ENCODE peak calls at places on chromosomes 1 and 21, in six cellular contexts. K, I, O, V, Z and G are unnamed samples. For H3K27me3 and H3K36me3, the result is how much of the 10 kb centered on the place peaks cover.

GRCh38 chr1:206722751-206723499 is 38.2 kb downstream of the MAPKAPK2 start:
- DNase-seq in V (peak), Z (peak), I (peak), K (no peak), O (no peak), G (no peak)

GRCh38 chr1:22284236-22284635 is 141.3 kb upstream of the WNT4 start:
- DNase-seq in O (no peak), Z (no peak), I (no peak), V (no peak), K (no peak), G (no peak)

GRCh38 chr1:155504207-155504606 is 58.4 kb downstream of the ASH1L start:
- DNase-seq in V (peak), K (peak), O (peak), I (no peak), Z (no peak), G (no peak)

GRCh38 chr1:232875536-232875935 is 70.3 kb downstream of the MAP10 start:
- DNase-seq in V (no peak), Z (no peak), K (no peak), I (no peak), O (no peak), G (no peak)

GRCh38 chr1:38502772-38503171 is 356.8 kb downstream of the RRAGC start:
- DNase-seq in Z (no peak), K (no peak), I (no peak), V (peak), O (no peak), G (no peak)

GRCh38 chr1:4379451-4380175 is 274.8 kb upstream of the AJAP1 start:
- DNase-seq in I (no peak), O (no peak), K (no peak), Z (peak), V (peak), G (no peak)

GRCh38 chr1:112975336-112975735 is 19.3 kb upstream of the SLC16A1 start:
- DNase-seq in K (no peak), Z (peak), V (peak), I (no peak), O (no peak), G (no peak)

GRCh38 chr1:46719689-46720088 is 775 bp upstream of the EFCAB14 start:
- DNase-seq in O (peak), V (no peak), I (no peak), K (no peak), Z (no peak), G (no peak)

GRCh38 chr1:205417884-205418283 is 4.0 kb downstream of the LEMD1 start:
- DNase-seq in O (no peak), V (no peak), I (no peak), K (no peak), Z (no peak), G (no peak)

GRCh38 chr1:247077234-247077633 is 1.4 kb downstream of the ZNF670 start:
- DNase-seq in I (no peak), K (peak), O (no peak), Z (no peak), V (peak), G (no peak)

GRCh38 chr1:67019121-67019520 is 34.8 kb downstream of the SLC35D1 start:
- DNase-seq in K (no peak), V (no peak), I (no peak), Z (no peak), O (no peak), G (no peak)

GRCh38 chr1:201511925-201512539 is 5.1 kb upstream of the CSRP1 start:
- DNase-seq in I (peak), Z (no peak), O (no peak), V (no peak), K (no peak), G (no peak)

GRCh38 chr1:177800386-177801058 is 169.3 kb downstream of the SEC16B start:
- DNase-seq in O (peak), I (no peak), V (peak), Z (peak), K (peak), G (peak)

GRCh38 chr1:32421775-32422174 is 27.5 kb upstream of the BSDC1 start:
- DNase-seq in I (no peak), O (no peak), V (no peak), Z (no peak), K (no peak), G (no peak)

GRCh38 chr1:204494281-204495077 is at the start of gene PIK3C2B:
- DNase-seq in K (peak), V (peak), Z (peak), I (peak), O (peak), G (no peak)

GRCh38 chr1:103177146-103177850 is 69.0 kb upstream of the COL11A1 start:
- DNase-seq in O (no peak), I (no peak), Z (no peak), V (no peak), K (peak), G (no peak)

GRCh38 chr1:104636581-104636980 is 886.9 kb downstream of the AMY1C start:
- DNase-seq in V (no peak), O (peak), I (no peak), K (no peak), Z (no peak), G (no peak)

GRCh38 chr1:156090138-156090821 is 8.0 kb upstream of the MEX3A start:
- DNase-seq in Z (no peak), K (no peak), V (no peak), I (no peak), O (no peak), G (no peak)

GRCh38 chr1:187871177-187871576 is 1042.4 kb downstream of the PLA2G4A start:
- DNase-seq in O (no peak), K (no peak), I (no peak), V (no peak), Z (no peak), G (no peak)

GRCh38 chr1:160163612-160164011 is 12.2 kb downstream of the ATP1A4 start:
- DNase-seq in Z (no peak), V (no peak), I (no peak), O (peak), K (no peak), G (no peak)

GRCh38 chr1:213474054-213474453 is 423.0 kb downstream of the RPS6KC1 start:
- DNase-seq in K (no peak), Z (no peak), O (no peak), V (no peak), I (no peak), G (no peak)

GRCh38 chr1:1019122-1019999 is 559 bp upstream of the AGRN start:
- DNase-seq in K (peak), I (peak), O (peak), Z (peak), V (peak), G (no peak)

GRCh38 chr1:11458811-11459275 is 20.1 kb upstream of the DISP3 start:
- DNase-seq in O (no peak), K (no peak), Z (no peak), V (no peak), I (no peak), G (no peak)

GRCh38 chr21:35227774-35228173 is 178.7 kb upstream of the RUNX1 start:
- DNase-seq in Z (no peak), O (no peak), V (no peak), I (no peak), K (no peak), G (no peak)

GRCh38 chr1:200896571-200897187 is 2.0 kb downstream of the INAVA start:
- DNase-seq in Z (peak), O (peak), V (peak), I (peak), K (no peak), G (no peak)

GRCh38 chr1:94927405-94928175 is 680 bp upstream of the CNN3 start:
- DNase-seq in O (no peak), V (peak), I (no peak), K (peak), Z (peak), G (no peak)

GRCh38 chr1:167584581-167584980 is 31.0 kb upstream of the CREG1 start:
- DNase-seq in O (no peak), I (no peak), V (no peak), Z (no peak), K (no peak), G (no peak)

GRCh38 chr1:183070923-183071618 is 47.9 kb downstream of the LAMC1 start:
- DNase-seq in V (peak), K (peak), Z (peak), I (no peak), O (no peak), G (peak)

GRCh38 chr21:44437696-44438431 is 17.4 kb upstream of the LRRC3 start:
- DNase-seq in K (no peak), V (no peak), Z (no peak), O (no peak), I (peak), G (no peak)

GRCh38 chr1:16420719-16421118 is 16.5 kb downstream of the SPATA21 start:
- DNase-seq in I (no peak), O (no peak), Z (no peak), V (no peak), K (no peak), G (no peak)

GRCh38 chr1:166164995-166165660 is 1.7 kb downstream of the FAM78B start:
- DNase-seq in Z (peak), K (peak), V (peak), I (peak), O (no peak), G (no peak)

DNA sequence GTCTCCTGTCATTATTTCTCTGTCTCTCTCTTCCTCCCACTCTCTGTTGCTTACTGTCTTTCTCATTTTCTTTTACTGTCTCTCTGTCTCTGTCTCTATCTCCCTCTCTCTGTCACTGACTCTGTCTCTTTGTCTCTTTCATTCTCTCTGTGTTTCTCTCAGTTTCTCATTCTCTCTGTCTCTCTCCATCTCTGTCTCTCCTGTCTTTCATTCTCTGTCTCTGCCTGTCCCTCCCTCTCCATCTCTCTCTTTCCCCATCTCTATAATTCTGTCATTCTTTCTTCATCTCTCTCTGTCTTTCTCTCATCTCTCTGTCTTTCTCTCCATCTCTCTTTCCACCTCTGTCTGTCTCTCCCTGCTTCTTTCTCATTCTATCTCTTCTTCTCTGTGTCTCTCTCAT is 23.8 kb downstream of the RNF187 start:
- DNase-seq in O (no peak), K (no peak), I (no peak), V (no peak), Z (no peak), G (no peak)
- H3K27me3 ChIP-seq in O (under half), K (under half), I (under half), V (under half), Z (under half), G (under half)

GRCh38 chr1:185208626-185209170 is 51.7 kb downstream of the SWT1 start:
- DNase-seq in Z (peak), V (peak), I (no peak), K (peak), O (peak), G (no peak)

GRCh38 chr1:185207980-185208602 is 51.1 kb downstream of the SWT1 start:
- DNase-seq in V (peak), K (peak), O (peak), Z (no peak), I (no peak), G (no peak)

GRCh38 chr1:185213086-185213485 is 56.1 kb downstream of the SWT1 start:
- DNase-seq in I (no peak), K (peak), Z (peak), V (peak), O (no peak), G (no peak)

DNA sequence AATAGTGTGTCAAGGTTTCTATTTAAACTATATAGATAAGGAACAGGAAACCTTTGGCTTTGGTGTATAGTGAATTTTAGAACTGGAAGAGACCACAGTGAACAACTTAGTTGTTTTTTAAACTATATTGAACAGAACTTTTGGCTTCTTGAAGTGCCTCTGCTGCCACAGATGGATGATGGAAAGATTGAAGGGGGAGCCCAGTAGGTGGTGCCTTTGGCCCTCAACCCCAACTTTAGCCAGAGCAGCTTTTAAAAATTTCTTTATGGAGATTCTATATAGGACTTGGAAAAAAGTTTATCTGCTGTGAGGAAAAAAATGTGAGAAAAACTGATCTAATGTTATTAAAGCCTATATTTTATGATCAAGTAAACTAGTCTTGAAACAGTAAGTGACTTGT is 50.2 kb downstream of the SWT1 start:
- DNase-seq in V (no peak), I (no peak), K (no peak), O (no peak), Z (no peak), G (no peak)
- TF ChIP-seq CTCF in V (no peak), I (no peak), K (no peak), O (no peak), Z (no peak), G (no peak)

DNA sequence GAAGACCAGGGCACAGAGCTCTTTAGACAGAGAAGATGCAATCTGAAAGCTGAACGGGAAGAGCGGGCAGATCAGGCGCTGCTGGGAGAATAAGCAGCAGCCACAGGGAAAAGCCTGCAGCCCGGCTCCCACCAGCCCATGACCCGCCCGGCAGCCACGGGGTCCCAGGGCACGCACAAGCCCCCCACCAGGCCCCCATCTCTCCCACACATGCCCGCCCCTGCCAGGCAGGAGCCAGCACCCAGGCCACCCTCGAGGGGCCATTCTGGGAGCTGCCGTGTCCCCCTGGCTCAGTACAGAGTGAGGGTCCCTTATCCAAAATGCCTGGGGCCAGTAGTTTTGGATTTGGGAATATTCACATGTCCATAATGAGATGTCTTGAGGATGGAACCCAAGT is 16.3 kb downstream of the SLC19A1 start:
- DNase-seq in V (no peak), K (no peak), O (no peak), Z (no peak), I (peak), G (no peak)
- H3K36me3 ChIP-seq in V (under half), K (under half), O (under half), Z (under half), I (under half), G (under half)

GRCh38 chr21:36690637-36691538 is 8.0 kb upstream of the SIM2 start:
- DNase-seq in O (no peak), V (no peak), I (no peak), Z (no peak), K (peak), G (no peak)
- H3K27me3 ChIP-seq in O (under half), V (half or more), I (half or more), Z (half or more), K (half or more), G (half or more)

DNA sequence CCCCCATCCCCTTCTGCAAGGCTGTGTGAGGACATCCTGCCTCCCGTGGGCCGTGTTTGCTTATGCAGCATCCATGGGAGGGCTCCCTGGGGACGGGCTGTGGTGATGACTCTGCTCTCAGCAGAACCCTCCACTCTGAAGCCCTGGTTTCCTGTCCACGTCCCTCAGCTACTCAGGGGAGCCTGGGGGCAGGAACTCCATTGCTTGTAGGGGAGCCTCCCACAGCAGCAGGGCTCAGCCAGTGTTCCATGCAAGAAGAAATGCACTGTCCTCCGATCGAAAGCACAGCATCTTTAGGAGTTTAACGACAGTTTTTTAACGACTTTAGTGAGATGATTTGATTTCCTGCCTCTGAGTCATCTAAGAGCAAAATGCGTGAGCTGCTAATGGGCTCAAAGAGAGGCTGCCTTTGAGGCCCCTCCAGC is 8.3 kb upstream of the KCNAB2 start:
- DNase-seq in I (no peak), V (no peak), K (peak), Z (no peak), O (no peak), G (no peak)
- TF ChIP-seq CTCF in I (no peak), V (no peak), K (no peak), Z (no peak), O (no peak), G (no peak)

DNA sequence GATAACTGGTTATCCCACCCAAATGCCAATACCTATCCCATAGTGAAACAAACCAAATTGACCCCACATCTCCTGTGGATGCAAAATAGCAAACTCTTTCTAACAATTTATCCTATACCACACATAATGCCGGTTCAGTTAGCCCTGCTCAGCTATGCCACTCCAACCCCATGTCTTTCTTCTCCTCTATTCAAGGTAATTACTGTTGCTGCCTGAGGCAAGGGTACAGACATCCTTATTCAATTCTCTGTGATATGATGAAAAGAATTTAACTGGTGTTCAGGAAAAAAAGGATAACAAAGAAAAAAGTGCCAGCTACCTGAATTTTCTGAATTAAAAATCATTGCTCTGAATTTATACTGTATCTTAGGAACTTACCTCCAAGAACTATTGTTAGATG is 182.5 kb downstream of the EIF4G3 start:
- DNase-seq in K (no peak), O (no peak), Z (no peak), V (no peak), I (no peak), G (no peak)
- H3K36me3 ChIP-seq in K (under half), O (under half), Z (under half), V (under half), I (under half), G (under half)

GRCh38 chr1:3052501-3052900 is 16.5 kb upstream of the PRDM16 start:
- DNase-seq in O (no peak), I (no peak), K (no peak), V (no peak), Z (no peak), G (no peak)
- H3K27me3 ChIP-seq in O (under half), I (under half), K (under half), V (under half), Z (under half), G (under half)

GRCh38 chr21:42892582-42892930 is 553 bp upstream of the NDUFV3 start:
- DNase-seq in V (no peak), Z (no peak), K (no peak), O (no peak), I (no peak), G (no peak)

GRCh38 chr21:42887321-42887720 is 5.8 kb upstream of the NDUFV3 start:
- DNase-seq in I (no peak), K (no peak), V (no peak), O (no peak), Z (no peak), G (no peak)

DNA sequence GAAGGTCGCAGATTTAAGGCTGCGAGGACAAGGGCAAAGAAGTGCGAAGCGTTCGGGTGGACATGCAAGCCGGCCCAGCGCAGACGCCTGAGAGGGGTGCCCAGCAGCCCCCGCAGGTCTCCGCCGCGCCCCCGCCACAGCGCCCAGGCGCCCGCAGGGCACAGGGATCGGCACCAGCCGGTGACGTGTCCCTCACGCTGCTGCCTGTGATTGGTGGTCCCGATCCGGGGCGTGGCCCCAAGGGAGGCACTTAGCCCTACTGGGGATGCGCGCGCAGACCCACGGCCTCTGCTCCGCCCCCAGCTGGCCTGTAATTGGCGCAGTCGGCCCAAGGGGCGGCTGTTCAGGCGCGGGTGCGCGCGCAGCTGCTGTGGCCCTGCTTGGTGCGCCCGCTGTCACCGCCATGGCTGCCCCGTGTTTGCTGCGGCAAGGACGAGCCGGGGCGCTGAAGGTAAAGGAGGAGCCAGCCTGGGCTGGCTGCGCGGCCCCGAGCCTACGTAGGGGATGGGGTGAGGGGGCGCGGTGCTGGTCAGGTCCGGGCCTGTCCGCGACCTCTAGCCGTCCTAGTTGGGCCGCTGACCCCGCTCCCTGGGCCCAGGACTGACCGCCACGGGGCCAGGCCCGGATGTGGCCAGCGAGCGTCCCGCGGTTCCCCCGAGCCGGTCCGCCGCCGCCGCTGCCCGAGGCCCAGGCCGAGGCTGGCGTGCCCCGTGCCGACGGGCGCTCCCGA is at the start of gene NDUFV3:
- DNase-seq in I (peak), V (peak), O (peak), Z (peak), K (peak), G (peak)
- TF ChIP-seq CTCF in I (peak), V (no peak), O (no peak), Z (no peak), K (no peak), G (no peak)